ENCODE peak calls at places on chromosomes 11 and 22, in ten cellular contexts. One of them, this sample, is unnamed.

GRCh38 chr22:48513446-48513845 is 1314.2 kb downstream of the BRD1 start:
- DNase-seq in astrocyte: no peak
- DNase-seq in adipocyte: no peak
- DNase-seq in KBM-7: no peak
- DNase-seq in tibial artery: no peak
- DNase-seq in posterior cingulate gyrus: no peak
- DNase-seq in fibroblast of mammary gland: no peak
- DNase-seq in thoracic aorta: no peak
- DNase-seq in NCI-H1930: no peak
- DNase-seq in activated CD8-positive, alpha-beta memory T cell treated with anti-CD3 and anti-CD28 coated beads for 48 hours: no peak
- DNase-seq in this sample: no peak

GRCh38 chr11:29432719-29433325 is 584.0 kb downstream of the KCNA4 start:
- DNase-seq in activated CD8-positive, alpha-beta memory T cell treated with anti-CD3 and anti-CD28 coated beads for 48 hours: no peak
- DNase-seq in adipocyte: peak; percentile 67
- DNase-seq in posterior cingulate gyrus: no peak
- DNase-seq in tibial artery: no peak
- DNase-seq in fibroblast of mammary gland: peak; percentile 19
- DNase-seq in astrocyte: no peak
- DNase-seq in KBM-7: peak; percentile 50
- DNase-seq in thoracic aorta: no peak
- DNase-seq in NCI-H1930: no peak
- DNase-seq in this sample: peak; percentile 30

GRCh38 chr11:76120513-76121081 is 85.7 kb downstream of the WNT11 start:
- DNase-seq in thoracic aorta: no peak
- DNase-seq in astrocyte: no peak
- DNase-seq in fibroblast of mammary gland: no peak
- DNase-seq in posterior cingulate gyrus: no peak
- DNase-seq in activated CD8-positive, alpha-beta memory T cell treated with anti-CD3 and anti-CD28 coated beads for 48 hours: no peak
- DNase-seq in tibial artery: no peak
- DNase-seq in adipocyte: peak; percentile 41
- DNase-seq in NCI-H1930: no peak
- DNase-seq in KBM-7: no peak
- DNase-seq in this sample: no peak

GRCh38 chr22:26763633-26764295 is 106.4 kb downstream of the MIAT start:
- DNase-seq in astrocyte: peak; percentile 38
- DNase-seq in KBM-7: no peak
- DNase-seq in fibroblast of mammary gland: peak; percentile 42
- DNase-seq in adipocyte: peak; percentile 52
- DNase-seq in tibial artery: no peak
- DNase-seq in thoracic aorta: no peak
- DNase-seq in posterior cingulate gyrus: no peak
- DNase-seq in activated CD8-positive, alpha-beta memory T cell treated with anti-CD3 and anti-CD28 coated beads for 48 hours: no peak
- DNase-seq in NCI-H1930: peak; percentile 22
- DNase-seq in this sample: no peak

GRCh38 chr11:131637469-131638175 is 267.2 kb downstream of the NTM start:
- DNase-seq in KBM-7: no peak
- DNase-seq in astrocyte: peak; percentile 84
- DNase-seq in adipocyte: peak; percentile 9
- DNase-seq in tibial artery: no peak
- DNase-seq in posterior cingulate gyrus: no peak
- DNase-seq in thoracic aorta: no peak
- DNase-seq in activated CD8-positive, alpha-beta memory T cell treated with anti-CD3 and anti-CD28 coated beads for 48 hours: no peak
- DNase-seq in fibroblast of mammary gland: no peak
- DNase-seq in NCI-H1930: no peak
- DNase-seq in this sample: no peak

GRCh38 chr22:27310966-27311665 is 490.4 kb downstream of the MN1 start:
- DNase-seq in tibial artery: no peak
- DNase-seq in activated CD8-positive, alpha-beta memory T cell treated with anti-CD3 and anti-CD28 coated beads for 48 hours: no peak
- DNase-seq in astrocyte: no peak
- DNase-seq in fibroblast of mammary gland: no peak
- DNase-seq in NCI-H1930: no peak
- DNase-seq in adipocyte: no peak
- DNase-seq in thoracic aorta: no peak
- DNase-seq in posterior cingulate gyrus: no peak
- DNase-seq in KBM-7: no peak
- DNase-seq in this sample: no peak

GRCh38 chr22:42283288-42284229 is 13.1 kb upstream of the TCF20 start:
- DNase-seq in NCI-H1930: no peak
- DNase-seq in adipocyte: peak; percentile 39
- DNase-seq in astrocyte: no peak
- DNase-seq in activated CD8-positive, alpha-beta memory T cell treated with anti-CD3 and anti-CD28 coated beads for 48 hours: no peak
- DNase-seq in KBM-7: no peak
- DNase-seq in posterior cingulate gyrus: no peak
- DNase-seq in thoracic aorta: no peak
- DNase-seq in tibial artery: no peak
- DNase-seq in fibroblast of mammary gland: no peak
- DNase-seq in this sample: no peak

GRCh38 chr11:64649304-64649703 is 58.3 kb downstream of the SLC22A12 start:
- DNase-seq in adipocyte: peak; percentile 12
- DNase-seq in tibial artery: no peak
- DNase-seq in fibroblast of mammary gland: peak; percentile 25
- DNase-seq in astrocyte: no peak
- DNase-seq in posterior cingulate gyrus: no peak
- DNase-seq in KBM-7: peak; percentile 51
- DNase-seq in NCI-H1930: peak; percentile 20
- DNase-seq in activated CD8-positive, alpha-beta memory T cell treated with anti-CD3 and anti-CD28 coated beads for 48 hours: no peak
- DNase-seq in thoracic aorta: no peak
- DNase-seq in this sample: no peak

GRCh38 chr11:45453721-45454120 is 167.6 kb upstream of the SYT13 start:
- DNase-seq in fibroblast of mammary gland: no peak
- DNase-seq in adipocyte: no peak
- DNase-seq in activated CD8-positive, alpha-beta memory T cell treated with anti-CD3 and anti-CD28 coated beads for 48 hours: no peak
- DNase-seq in KBM-7: no peak
- DNase-seq in posterior cingulate gyrus: no peak
- DNase-seq in tibial artery: no peak
- DNase-seq in astrocyte: no peak
- DNase-seq in thoracic aorta: no peak
- DNase-seq in NCI-H1930: no peak
- DNase-seq in this sample: no peak

GRCh38 chr11:116773203-116774112 is 671 bp upstream of the BUD13 start:
- DNase-seq in thoracic aorta: no peak
- DNase-seq in fibroblast of mammary gland: no peak
- DNase-seq in adipocyte: peak; percentile 16
- DNase-seq in tibial artery: no peak
- DNase-seq in posterior cingulate gyrus: no peak
- DNase-seq in NCI-H1930: no peak
- DNase-seq in astrocyte: no peak
- DNase-seq in activated CD8-positive, alpha-beta memory T cell treated with anti-CD3 and anti-CD28 coated beads for 48 hours: no peak
- DNase-seq in KBM-7: peak; percentile 70
- DNase-seq in this sample: no peak

GRCh38 chr11:64181506-64182411 is 4.2 kb upstream of the STIP1 start:
- DNase-seq in adipocyte: peak; percentile 94
- DNase-seq in posterior cingulate gyrus: peak; percentile 95
- DNase-seq in KBM-7: peak; percentile 82
- DNase-seq in tibial artery: peak; percentile 97
- DNase-seq in NCI-H1930: no peak
- DNase-seq in fibroblast of mammary gland: peak; percentile 92
- DNase-seq in astrocyte: peak; percentile 87
- DNase-seq in thoracic aorta: peak; percentile 81
- DNase-seq in activated CD8-positive, alpha-beta memory T cell treated with anti-CD3 and anti-CD28 coated beads for 48 hours: no peak
- DNase-seq in this sample: no peak

GRCh38 chr11:45285931-45286632 is at the start of gene SYT13:
- DNase-seq in thoracic aorta: no peak
- DNase-seq in NCI-H1930: no peak
- DNase-seq in KBM-7: no peak
- DNase-seq in adipocyte: peak; percentile 6
- DNase-seq in astrocyte: no peak
- DNase-seq in fibroblast of mammary gland: no peak
- DNase-seq in tibial artery: no peak
- DNase-seq in posterior cingulate gyrus: peak; percentile 78
- DNase-seq in activated CD8-positive, alpha-beta memory T cell treated with anti-CD3 and anti-CD28 coated beads for 48 hours: no peak
- DNase-seq in this sample: no peak

GRCh38 chr11:2217211-2218081 is 45.8 kb upstream of the TH start:
- DNase-seq in astrocyte: no peak
- DNase-seq in KBM-7: no peak
- DNase-seq in activated CD8-positive, alpha-beta memory T cell treated with anti-CD3 and anti-CD28 coated beads for 48 hours: no peak
- DNase-seq in fibroblast of mammary gland: no peak
- DNase-seq in posterior cingulate gyrus: no peak
- DNase-seq in tibial artery: no peak
- DNase-seq in NCI-H1930: no peak
- DNase-seq in thoracic aorta: no peak
- DNase-seq in adipocyte: no peak
- DNase-seq in this sample: no peak

GRCh38 chr22:22763512-22763911 is 119.1 kb downstream of the GGTLC2 start:
- DNase-seq in thoracic aorta: no peak
- DNase-seq in tibial artery: no peak
- DNase-seq in activated CD8-positive, alpha-beta memory T cell treated with anti-CD3 and anti-CD28 coated beads for 48 hours: no peak
- DNase-seq in astrocyte: no peak
- DNase-seq in KBM-7: no peak
- DNase-seq in fibroblast of mammary gland: no peak
- DNase-seq in NCI-H1930: no peak
- DNase-seq in posterior cingulate gyrus: no peak
- DNase-seq in adipocyte: no peak
- DNase-seq in this sample: no peak

GRCh38 chr11:67371549-67372231 is 1.7 kb downstream of the CLCF1 start:
- DNase-seq in fibroblast of mammary gland: peak; percentile 61
- DNase-seq in thoracic aorta: no peak
- DNase-seq in KBM-7: peak; percentile 61
- DNase-seq in NCI-H1930: peak; percentile 35
- DNase-seq in activated CD8-positive, alpha-beta memory T cell treated with anti-CD3 and anti-CD28 coated beads for 48 hours: no peak
- DNase-seq in astrocyte: no peak
- DNase-seq in adipocyte: peak; percentile 82
- DNase-seq in tibial artery: peak; percentile 82
- DNase-seq in posterior cingulate gyrus: no peak
- DNase-seq in this sample: no peak

GRCh38 chr11:67466962-67467771 is 1.9 kb downstream of the TMEM134 start:
- DNase-seq in adipocyte: no peak
- DNase-seq in activated CD8-positive, alpha-beta memory T cell treated with anti-CD3 and anti-CD28 coated beads for 48 hours: no peak
- DNase-seq in NCI-H1930: no peak
- DNase-seq in tibial artery: peak; percentile 64
- DNase-seq in thoracic aorta: no peak
- DNase-seq in posterior cingulate gyrus: no peak
- DNase-seq in fibroblast of mammary gland: no peak
- DNase-seq in KBM-7: no peak
- DNase-seq in astrocyte: no peak
- DNase-seq in this sample: no peak

GRCh38 chr11:122655527-122656072 is at the start of gene UBASH3B:
- DNase-seq in thoracic aorta: peak; percentile 68
- DNase-seq in KBM-7: peak; percentile 87
- DNase-seq in tibial artery: peak; percentile 80
- DNase-seq in posterior cingulate gyrus: peak; percentile 78
- DNase-seq in astrocyte: peak; percentile 88
- DNase-seq in adipocyte: peak; percentile 93
- DNase-seq in fibroblast of mammary gland: peak; percentile 86
- DNase-seq in activated CD8-positive, alpha-beta memory T cell treated with anti-CD3 and anti-CD28 coated beads for 48 hours: peak; percentile 40
- DNase-seq in NCI-H1930: peak; percentile 45
- DNase-seq in this sample: no peak

GRCh38 chr22:37290737-37291136 is 8.4 kb downstream of the CYTH4 start:
- DNase-seq in tibial artery: no peak
- DNase-seq in astrocyte: no peak
- DNase-seq in NCI-H1930: no peak
- DNase-seq in KBM-7: no peak
- DNase-seq in adipocyte: peak; percentile 33
- DNase-seq in thoracic aorta: no peak
- DNase-seq in fibroblast of mammary gland: peak; percentile 78
- DNase-seq in activated CD8-positive, alpha-beta memory T cell treated with anti-CD3 and anti-CD28 coated beads for 48 hours: no peak
- DNase-seq in posterior cingulate gyrus: no peak
- DNase-seq in this sample: no peak

GRCh38 chr11:72577271-72577681 is 96.9 kb downstream of the PDE2A start:
- DNase-seq in thoracic aorta: no peak
- DNase-seq in NCI-H1930: no peak
- DNase-seq in tibial artery: peak; percentile 38
- DNase-seq in KBM-7: no peak
- DNase-seq in adipocyte: no peak
- DNase-seq in activated CD8-positive, alpha-beta memory T cell treated with anti-CD3 and anti-CD28 coated beads for 48 hours: no peak
- DNase-seq in posterior cingulate gyrus: no peak
- DNase-seq in fibroblast of mammary gland: no peak
- DNase-seq in astrocyte: no peak
- DNase-seq in this sample: no peak

GRCh38 chr22:20756846-20757245 is 17.1 kb upstream of the SERPIND1 start:
- DNase-seq in astrocyte: no peak
- DNase-seq in activated CD8-positive, alpha-beta memory T cell treated with anti-CD3 and anti-CD28 coated beads for 48 hours: no peak
- DNase-seq in adipocyte: no peak
- DNase-seq in posterior cingulate gyrus: no peak
- DNase-seq in KBM-7: no peak
- DNase-seq in thoracic aorta: no peak
- DNase-seq in tibial artery: no peak
- DNase-seq in fibroblast of mammary gland: no peak
- DNase-seq in NCI-H1930: no peak
- DNase-seq in this sample: no peak

GRCh38 chr11:78773503-78773902 is 198.8 kb upstream of the NARS2 start:
- DNase-seq in tibial artery: no peak
- DNase-seq in NCI-H1930: no peak
- DNase-seq in thoracic aorta: no peak
- DNase-seq in KBM-7: no peak
- DNase-seq in activated CD8-positive, alpha-beta memory T cell treated with anti-CD3 and anti-CD28 coated beads for 48 hours: no peak
- DNase-seq in astrocyte: no peak
- DNase-seq in fibroblast of mammary gland: no peak
- DNase-seq in posterior cingulate gyrus: no peak
- DNase-seq in adipocyte: no peak
- DNase-seq in this sample: no peak

GRCh38 chr11:85269109-85269508 is 358.0 kb downstream of the DLG2 start:
- DNase-seq in fibroblast of mammary gland: no peak
- DNase-seq in adipocyte: no peak
- DNase-seq in NCI-H1930: no peak
- DNase-seq in thoracic aorta: no peak
- DNase-seq in posterior cingulate gyrus: no peak
- DNase-seq in astrocyte: no peak
- DNase-seq in KBM-7: peak; percentile 32
- DNase-seq in tibial artery: no peak
- DNase-seq in activated CD8-positive, alpha-beta memory T cell treated with anti-CD3 and anti-CD28 coated beads for 48 hours: no peak
- DNase-seq in this sample: no peak

GRCh38 chr11:129264114-129264513 is 72.0 kb upstream of the ARHGAP32 start:
- DNase-seq in posterior cingulate gyrus: no peak
- DNase-seq in fibroblast of mammary gland: no peak
- DNase-seq in KBM-7: no peak
- DNase-seq in NCI-H1930: no peak
- DNase-seq in activated CD8-positive, alpha-beta memory T cell treated with anti-CD3 and anti-CD28 coated beads for 48 hours: no peak
- DNase-seq in astrocyte: no peak
- DNase-seq in tibial artery: no peak
- DNase-seq in thoracic aorta: no peak
- DNase-seq in adipocyte: no peak
- DNase-seq in this sample: no peak

This sample was measured in NCI-H1048.